ENCODE peak calls at places on chromosomes 13 and 19, in six cellular contexts. V, K, C, Q, P and I are unnamed samples.

GRCh38 chr19:3407556-3408516 is 41.5 kb downstream of the NFIC start:
- DNase-seq in P (no peak), Q (peak), K (no peak), V (no peak), C (no peak), I (no peak)

GRCh38 chr19:4575267-4575793 is 15.8 kb upstream of the SEMA6B start:
- DNase-seq in P (peak), Q (peak), V (peak), C (peak), K (peak), I (no peak)

GRCh38 chr13:19159761-19160420 is 21.7 kb downstream of the TUBA3C start:
- DNase-seq in C (no peak), P (no peak), Q (no peak), K (no peak), V (no peak), I (no peak)

GRCh38 chr13:110070046-110070445 is 236.9 kb downstream of the COL4A1 start:
- DNase-seq in K (peak), V (no peak), C (no peak), P (peak), Q (no peak), I (no peak)

GRCh38 chr13:98461525-98462240 is 115.2 kb downstream of the STK24 start:
- DNase-seq in Q (no peak), K (no peak), P (peak), C (no peak), V (no peak), I (no peak)

GRCh38 chr13:106515635-106516254 is 19.7 kb downstream of the EFNB2 start:
- DNase-seq in K (no peak), P (no peak), V (no peak), C (no peak), Q (no peak), I (no peak)

GRCh38 chr13:57992416-57992815 is 360.9 kb downstream of the PCDH17 start:
- DNase-seq in Q (no peak), K (no peak), V (no peak), P (no peak), C (no peak), I (no peak)

GRCh38 chr13:99085139-99085845 is 107.4 kb upstream of the DOCK9 start:
- DNase-seq in C (no peak), Q (no peak), K (peak), V (no peak), P (peak), I (no peak)

GRCh38 chr13:101298517-101298916 is 117.8 kb downstream of the NALCN start:
- DNase-seq in P (no peak), C (no peak), K (no peak), Q (no peak), V (peak), I (no peak)

GRCh38 chr13:74443623-74444022 is 309.4 kb upstream of the KLF12 start:
- DNase-seq in K (no peak), Q (peak), V (no peak), C (peak), P (no peak), I (no peak)

GRCh38 chr19:13024958-13025653 is 29.8 kb downstream of the NFIX start:
- DNase-seq in P (peak), Q (no peak), C (peak), V (no peak), K (peak), I (no peak)
- TF ChIP-seq EZH2 in P (peak), Q (no peak), C (no peak), V (no peak), K (peak), I (no peak)

GRCh38 chr19:33064778-33065550 is at the start of gene RHPN2:
- DNase-seq in Q (peak), P (peak), C (peak), V (peak), K (peak), I (no peak)
- H3K27ac ChIP-seq in Q (no peak), P (no peak), C (no peak), V (peak), K (no peak), I (no peak)

DNA sequence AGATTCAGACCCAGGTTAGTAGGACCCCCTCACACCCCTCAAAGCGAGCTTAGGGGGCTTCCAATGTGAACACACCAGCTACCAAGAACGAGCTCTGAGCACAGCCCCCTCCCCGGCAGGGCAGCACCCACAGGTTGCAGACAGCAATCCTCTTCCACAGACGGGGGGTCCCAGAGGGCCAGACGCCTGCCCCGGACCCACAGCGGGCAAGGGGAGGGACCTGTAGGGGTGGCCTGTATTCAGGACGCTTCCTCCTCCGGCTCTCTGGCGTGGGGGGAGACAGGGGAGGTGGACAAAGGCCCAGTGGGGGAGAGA is 4.8 kb downstream of the TTYH1 start:
- DNase-seq in C (no peak), V (no peak), P (no peak), K (no peak), Q (no peak), I (no peak)
- TF ChIP-seq EZH2 in C (no peak), V (no peak), P (no peak), K (no peak), Q (no peak), I (no peak)

GRCh38 chr19:49847731-49848696 is 2.9 kb upstream of the PTOV1 start:
- DNase-seq in K (no peak), Q (peak), V (peak), C (peak), P (no peak), I (no peak)

GRCh38 chr19:49850487-49851342 is at the start of gene PTOV1:
- DNase-seq in P (peak), V (peak), K (peak), C (peak), Q (peak), I (peak)

GRCh38 chr19:49850221-49850486 is 805 bp upstream of the PTOV1 start:
- DNase-seq in Q (no peak), K (no peak), C (no peak), V (no peak), P (no peak), I (no peak)

GRCh38 chr19:49849433-49850220 is 1.3 kb upstream of the PTOV1 start:
- DNase-seq in C (no peak), P (no peak), V (no peak), K (no peak), Q (no peak), I (no peak)

GRCh38 chr19:49848938-49849337 is 2.0 kb upstream of the PTOV1 start:
- DNase-seq in Q (no peak), P (no peak), C (no peak), K (no peak), V (no peak), I (no peak)
- H3K27ac ChIP-seq in Q (no peak), P (no peak), C (no peak), K (no peak), V (no peak), I (no peak)

GRCh38 chr13:28493740-28494536 is 990 bp downstream of the FLT1 start:
- DNase-seq in Q (no peak), P (peak), C (no peak), K (peak), V (no peak), I (no peak)
- TF ChIP-seq EZH2 in Q (peak), P (peak), C (peak), K (no peak), V (peak), I (no peak)

GRCh38 chr19:37936166-37936565 is 29.2 kb downstream of the SIPA1L3 start:
- DNase-seq in C (no peak), Q (no peak), P (no peak), K (no peak), V (no peak), I (no peak)

GRCh38 chr19:37935341-37935740 is 28.3 kb downstream of the SIPA1L3 start:
- DNase-seq in K (no peak), Q (no peak), C (no peak), P (no peak), V (no peak), I (no peak)

GRCh38 chr19:37932985-37933953 is 26.3 kb downstream of the SIPA1L3 start:
- DNase-seq in V (no peak), Q (peak), C (peak), K (no peak), P (peak), I (no peak)

GRCh38 chr19:37931941-37932655 is 25.1 kb downstream of the SIPA1L3 start:
- DNase-seq in C (peak), K (peak), P (peak), V (no peak), Q (peak), I (no peak)

DNA sequence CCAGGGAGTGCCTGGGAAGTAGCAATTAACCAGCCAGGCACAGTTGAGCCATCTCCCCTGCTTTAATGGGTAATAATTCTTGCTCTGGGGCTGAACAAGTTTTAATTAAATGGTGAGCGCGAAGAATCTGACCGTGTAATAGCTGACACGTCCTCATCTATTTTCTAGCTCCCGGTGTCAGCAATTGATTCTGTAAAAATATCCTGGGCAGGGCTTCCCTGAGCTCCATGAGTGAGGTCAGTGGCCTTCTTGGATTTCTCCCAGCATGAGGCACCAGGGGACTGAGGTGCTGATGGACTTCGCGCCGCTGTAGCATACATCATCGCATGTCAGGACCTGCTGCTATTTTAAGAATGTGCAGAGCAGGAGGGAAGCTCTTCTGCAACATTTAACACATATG is 27.0 kb downstream of the SIPA1L3 start:
- DNase-seq in Q (no peak), P (no peak), V (no peak), K (no peak), C (peak), I (no peak)
- H3K27ac ChIP-seq in Q (no peak), P (no peak), V (no peak), K (peak), C (peak), I (no peak)

GRCh38 chr13:87677334-87678234 is 6.4 kb downstream of the SLITRK5 start:
- DNase-seq in K (peak), P (peak), V (peak), Q (peak), C (no peak), I (no peak)
- TF ChIP-seq EZH2 in K (no peak), P (peak), V (no peak), Q (no peak), C (peak), I (no peak)

GRCh38 chr13:97369269-97369893 is 64.6 kb upstream of the RAP2A start:
- DNase-seq in Q (peak), C (no peak), V (peak), P (no peak), K (no peak), I (peak)

GRCh38 chr13:97367016-97367415 is 67.0 kb upstream of the RAP2A start:
- DNase-seq in K (no peak), P (no peak), V (no peak), Q (peak), C (no peak), I (peak)

GRCh38 chr13:97367427-97367826 is 66.5 kb upstream of the RAP2A start:
- DNase-seq in Q (peak), K (peak), C (no peak), P (peak), V (no peak), I (peak)

GRCh38 chr13:97371486-97372109 is 62.4 kb upstream of the RAP2A start:
- DNase-seq in Q (no peak), K (no peak), C (no peak), P (no peak), V (no peak), I (no peak)

DNA sequence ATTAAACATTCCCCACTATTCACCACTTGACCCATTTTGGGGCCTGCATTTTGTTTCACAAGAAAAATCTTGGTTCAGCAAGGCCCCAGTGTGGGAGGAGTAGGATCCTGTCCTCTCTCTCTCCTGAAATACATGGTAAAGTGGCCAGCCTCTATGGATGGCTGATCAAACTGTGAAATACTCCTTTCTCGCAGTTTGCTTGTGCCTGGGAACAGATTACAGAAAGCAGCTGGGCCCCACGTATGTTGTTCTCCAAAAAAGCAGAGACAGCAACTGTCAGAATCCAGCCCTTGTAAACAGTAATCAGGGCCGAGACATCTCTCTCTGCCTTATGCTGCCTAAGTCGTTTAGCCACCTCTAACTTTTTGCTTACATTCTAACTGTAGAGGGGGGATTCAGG is 61.0 kb upstream of the RAP2A start:
- DNase-seq in K (no peak), P (no peak), C (no peak), Q (no peak), V (no peak), I (no peak)
- H3K27ac ChIP-seq in K (no peak), P (no peak), C (no peak), Q (no peak), V (no peak), I (no peak)

DNA sequence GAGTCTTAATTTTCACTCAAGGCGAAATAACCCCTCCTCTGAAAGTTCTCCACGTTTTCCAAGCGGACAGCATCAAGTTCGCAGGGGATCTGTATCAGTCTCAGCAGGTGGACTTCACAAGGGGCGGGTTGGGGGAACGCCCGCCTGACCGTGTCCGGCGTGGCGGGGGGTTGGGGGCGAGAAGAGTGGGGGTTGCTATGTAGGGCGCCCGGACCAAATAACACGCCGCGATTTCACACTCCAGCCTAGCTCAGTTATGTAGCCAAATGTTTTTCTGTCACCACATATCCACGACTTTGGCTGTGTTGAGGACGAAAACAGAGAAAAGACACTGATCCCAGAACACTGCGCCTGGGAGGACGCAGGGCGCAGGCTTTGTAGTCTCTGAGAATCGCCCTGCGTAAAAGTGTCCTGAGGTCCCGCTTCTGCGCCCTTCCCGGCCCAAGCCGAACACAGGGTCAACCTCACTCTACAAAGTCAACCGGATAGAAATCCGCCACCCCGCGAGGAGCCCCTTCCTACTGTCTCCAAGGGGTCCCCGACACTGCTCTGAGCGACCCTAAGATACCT is 541 bp downstream of the RUBCNL start:
- DNase-seq in V (peak), P (peak), Q (peak), K (peak), C (no peak), I (no peak)
- TF ChIP-seq EZH2 in V (no peak), P (no peak), Q (peak), K (no peak), C (no peak), I (no peak)